ENCODE peak calls at places on chromosomes 1 and 21, in five cellular contexts. One of them, this sample, is unnamed. For H3K9me3, the result is how much of the 10 kb centered on the place peaks cover.

GRCh38 chr1:76314730-76315129 is 240.2 kb downstream of the ST6GALNAC3 start:
- DNase-seq in endodermal cell: no peak
- DNase-seq in left ventricle myocardium inferior: no peak
- DNase-seq in psoas muscle: no peak
- DNase-seq in fibroblast of lung: no peak
- DNase-seq in this sample: no peak

GRCh38 chr1:11961230-11961629 is 19.0 kb upstream of the MFN2 start:
- DNase-seq in endodermal cell: no peak
- DNase-seq in left ventricle myocardium inferior: no peak
- DNase-seq in psoas muscle: no peak
- DNase-seq in fibroblast of lung: peak
- DNase-seq in this sample: no peak

GRCh38 chr1:218665216-218665615 is 320.1 kb downstream of the TGFB2 start:
- DNase-seq in endodermal cell: no peak
- DNase-seq in left ventricle myocardium inferior: peak
- DNase-seq in psoas muscle: peak
- DNase-seq in fibroblast of lung: peak
- DNase-seq in this sample: peak

GRCh38 chr1:20255666-20256065 is 35.0 kb upstream of the VWA5B1 start:
- DNase-seq in endodermal cell: peak
- DNase-seq in left ventricle myocardium inferior: no peak
- DNase-seq in psoas muscle: no peak
- DNase-seq in fibroblast of lung: peak
- DNase-seq in this sample: no peak

GRCh38 chr1:209926045-209926444 is 12.0 kb upstream of the SYT14 start:
- DNase-seq in endodermal cell: no peak
- DNase-seq in left ventricle myocardium inferior: no peak
- DNase-seq in psoas muscle: no peak
- DNase-seq in fibroblast of lung: peak
- DNase-seq in this sample: no peak

GRCh38 chr1:205456868-205457724 is 1.3 kb upstream of the BLACAT1 start:
- DNase-seq in endodermal cell: peak
- DNase-seq in left ventricle myocardium inferior: no peak
- DNase-seq in psoas muscle: no peak
- DNase-seq in fibroblast of lung: no peak
- DNase-seq in this sample: no peak

GRCh38 chr1:59271861-59272260 is 25.0 kb upstream of the FGGY start:
- DNase-seq in endodermal cell: no peak
- DNase-seq in left ventricle myocardium inferior: no peak
- DNase-seq in psoas muscle: no peak
- DNase-seq in fibroblast of lung: no peak
- DNase-seq in this sample: no peak

GRCh38 chr1:226628624-226629155 is 80.1 kb downstream of the STUM start:
- DNase-seq in endodermal cell: peak
- DNase-seq in left ventricle myocardium inferior: no peak
- DNase-seq in psoas muscle: peak
- DNase-seq in fibroblast of lung: no peak
- DNase-seq in this sample: no peak

GRCh38 chr1:153404768-153405167 is 11.6 kb upstream of the S100A7A start:
- DNase-seq in endodermal cell: peak
- DNase-seq in left ventricle myocardium inferior: peak
- DNase-seq in psoas muscle: peak
- DNase-seq in fibroblast of lung: no peak
- DNase-seq in this sample: peak

GRCh38 chr1:30385246-30385940 is 338.0 kb downstream of the MATN1 start:
- DNase-seq in endodermal cell: peak
- DNase-seq in left ventricle myocardium inferior: no peak
- DNase-seq in psoas muscle: no peak
- DNase-seq in fibroblast of lung: no peak
- DNase-seq in this sample: no peak

GRCh38 chr21:32134441-32135159 is 144.2 kb downstream of the MIS18A start:
- DNase-seq in endodermal cell: peak
- DNase-seq in left ventricle myocardium inferior: no peak
- DNase-seq in psoas muscle: no peak
- DNase-seq in fibroblast of lung: no peak
- DNase-seq in this sample: no peak

GRCh38 chr1:200739499-200740290 is 1.0 kb downstream of the CAMSAP2 start:
- DNase-seq in endodermal cell: no peak
- DNase-seq in left ventricle myocardium inferior: no peak
- DNase-seq in psoas muscle: peak
- DNase-seq in fibroblast of lung: no peak
- DNase-seq in this sample: peak

GRCh38 chr1:47995306-47996050 is 1.7 kb downstream of the TRABD2B start:
- DNase-seq in endodermal cell: peak
- DNase-seq in left ventricle myocardium inferior: no peak
- DNase-seq in psoas muscle: no peak
- DNase-seq in fibroblast of lung: no peak
- DNase-seq in this sample: no peak

GRCh38 chr1:192592981-192593683 is 17.6 kb downstream of the RGS1 start:
- DNase-seq in endodermal cell: no peak
- DNase-seq in left ventricle myocardium inferior: no peak
- DNase-seq in psoas muscle: no peak
- DNase-seq in fibroblast of lung: no peak
- DNase-seq in this sample: no peak

GRCh38 chr1:208942394-208942793 is 641.1 kb upstream of the CAMK1G start:
- DNase-seq in endodermal cell: no peak
- DNase-seq in left ventricle myocardium inferior: no peak
- DNase-seq in psoas muscle: no peak
- DNase-seq in fibroblast of lung: no peak
- DNase-seq in this sample: no peak

GRCh38 chr1:88917321-88918025 is 26.1 kb upstream of the GTF2B start:
- DNase-seq in endodermal cell: no peak
- DNase-seq in left ventricle myocardium inferior: no peak
- DNase-seq in psoas muscle: no peak
- DNase-seq in fibroblast of lung: no peak
- DNase-seq in this sample: no peak

GRCh38 chr1:82934069-82934468 is 1064.9 kb downstream of the TTLL7 start:
- DNase-seq in endodermal cell: no peak
- DNase-seq in left ventricle myocardium inferior: no peak
- DNase-seq in psoas muscle: peak
- DNase-seq in fibroblast of lung: no peak
- DNase-seq in this sample: no peak

GRCh38 chr1:159055181-159055621 is 21.4 kb downstream of the AIM2 start:
- DNase-seq in endodermal cell: no peak
- DNase-seq in left ventricle myocardium inferior: no peak
- DNase-seq in psoas muscle: no peak
- DNase-seq in fibroblast of lung: no peak
- DNase-seq in this sample: no peak

GRCh38 chr1:6585081-6585722 is 5.4 kb downstream of the ZBTB48 start:
- DNase-seq in endodermal cell: no peak
- DNase-seq in left ventricle myocardium inferior: no peak
- DNase-seq in psoas muscle: no peak
- DNase-seq in fibroblast of lung: no peak
- DNase-seq in this sample: no peak

GRCh38 chr1:93700532-93701469 is 19.2 kb upstream of the BCAR3 start:
- DNase-seq in endodermal cell: no peak
- DNase-seq in left ventricle myocardium inferior: no peak
- DNase-seq in psoas muscle: no peak
- DNase-seq in fibroblast of lung: no peak
- DNase-seq in this sample: no peak

GRCh38 chr1:33273402-33273801 is 17.1 kb downstream of the ZNF362 start:
- DNase-seq in endodermal cell: no peak
- DNase-seq in left ventricle myocardium inferior: no peak
- DNase-seq in psoas muscle: no peak
- DNase-seq in fibroblast of lung: no peak
- DNase-seq in this sample: no peak

GRCh38 chr1:183416850-183417690 is 1.1 kb downstream of the NMNAT2 start:
- DNase-seq in endodermal cell: peak
- DNase-seq in left ventricle myocardium inferior: peak
- DNase-seq in psoas muscle: peak
- DNase-seq in fibroblast of lung: peak
- DNase-seq in this sample: no peak

GRCh38 chr1:234553241-234554156 is 56.5 kb downstream of the IRF2BP2 start:
- DNase-seq in endodermal cell: peak
- DNase-seq in left ventricle myocardium inferior: no peak
- DNase-seq in psoas muscle: no peak
- DNase-seq in fibroblast of lung: peak
- DNase-seq in this sample: no peak

GRCh38 chr1:99327357-99327756 is 63.1 kb downstream of the PLPPR4 start:
- DNase-seq in endodermal cell: no peak
- DNase-seq in left ventricle myocardium inferior: no peak
- DNase-seq in psoas muscle: no peak
- DNase-seq in fibroblast of lung: no peak
- DNase-seq in this sample: no peak

GRCh38 chr21:26965567-26966359 is 1.1 kb downstream of the ADAMTS5 start:
- DNase-seq in endodermal cell: peak
- DNase-seq in left ventricle myocardium inferior: peak
- DNase-seq in psoas muscle: peak
- DNase-seq in fibroblast of lung: no peak
- DNase-seq in this sample: no peak

GRCh38 chr1:84145051-84145450 is 980 bp downstream of the PRKACB start:
- DNase-seq in endodermal cell: no peak
- DNase-seq in left ventricle myocardium inferior: no peak
- DNase-seq in psoas muscle: no peak
- DNase-seq in fibroblast of lung: no peak
- DNase-seq in this sample: no peak

GRCh38 chr1:183635112-183635605 is 424 bp downstream of the ARPC5 start:
- DNase-seq in endodermal cell: no peak
- DNase-seq in left ventricle myocardium inferior: peak
- DNase-seq in psoas muscle: peak
- DNase-seq in fibroblast of lung: no peak
- DNase-seq in this sample: no peak

GRCh38 chr1:170067253-170067819 is 7.2 kb downstream of the KIFAP3 start:
- DNase-seq in endodermal cell: no peak
- DNase-seq in left ventricle myocardium inferior: no peak
- DNase-seq in psoas muscle: no peak
- DNase-seq in fibroblast of lung: no peak
- DNase-seq in this sample: no peak

GRCh38 chr1:183543619-183544204 is 46.5 kb downstream of the NCF2 start:
- DNase-seq in endodermal cell: no peak
- DNase-seq in left ventricle myocardium inferior: no peak
- DNase-seq in psoas muscle: no peak
- DNase-seq in fibroblast of lung: peak
- DNase-seq in this sample: no peak

GRCh38 chr1:214377886-214378285 is 96.9 kb downstream of the SMYD2 start:
- DNase-seq in endodermal cell: no peak
- DNase-seq in left ventricle myocardium inferior: no peak
- DNase-seq in psoas muscle: no peak
- DNase-seq in fibroblast of lung: peak
- DNase-seq in this sample: no peak

DNA sequence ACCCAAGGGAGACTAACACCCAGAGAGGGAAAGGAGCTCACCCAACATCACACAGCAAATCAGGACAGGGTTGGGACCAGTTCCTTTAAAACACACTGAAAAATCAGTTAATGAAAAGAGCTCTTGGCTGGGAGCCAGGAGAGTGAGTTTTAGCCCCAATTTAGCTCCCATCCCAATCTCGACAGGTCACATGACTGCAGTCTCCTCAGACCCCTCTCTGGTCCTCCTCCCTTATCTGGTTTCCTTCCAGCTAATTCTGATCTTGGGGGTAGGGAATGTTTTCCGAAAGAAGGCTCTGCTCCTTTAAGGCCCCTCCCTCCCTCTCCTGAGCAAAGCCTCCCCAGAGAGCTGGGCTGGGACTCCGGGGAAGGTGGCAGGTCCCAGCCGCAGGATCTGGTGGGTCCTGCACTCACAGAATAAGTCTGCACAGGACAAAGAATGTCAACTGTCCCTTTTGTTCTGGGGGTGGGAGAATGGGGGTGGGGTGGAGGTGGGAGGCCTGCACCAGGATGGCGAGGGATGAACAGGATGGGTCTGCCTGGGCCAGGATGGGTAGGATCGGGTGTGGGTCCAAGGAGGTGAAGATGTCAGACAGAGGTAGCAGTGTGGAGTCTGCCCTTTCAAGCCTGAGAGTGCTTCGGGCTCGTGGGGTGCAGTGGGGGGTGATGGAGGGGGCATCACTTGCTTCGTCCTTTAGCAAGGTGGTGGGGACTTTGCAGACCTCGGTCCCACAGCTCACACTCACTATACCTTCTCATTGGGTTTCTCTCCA is 57.3 kb upstream of the SSBP3 start:
- DNase-seq in endodermal cell: no peak
- DNase-seq in left ventricle myocardium inferior: no peak
- DNase-seq in psoas muscle: peak
- DNase-seq in fibroblast of lung: no peak
- DNase-seq in this sample: no peak
- H3K27ac ChIP-seq in endodermal cell: no peak
- H3K27ac ChIP-seq in left ventricle myocardium inferior: no peak
- H3K27ac ChIP-seq in psoas muscle: no peak
- H3K27ac ChIP-seq in fibroblast of lung: no peak
- H3K27ac ChIP-seq in this sample: no peak

GRCh38 chr21:30838536-30838935 is 9.0 kb upstream of the KRTAP7-1 start:
- DNase-seq in endodermal cell: no peak
- DNase-seq in left ventricle myocardium inferior: no peak
- DNase-seq in psoas muscle: no peak
- DNase-seq in fibroblast of lung: no peak
- DNase-seq in this sample: no peak

GRCh38 chr21:30839304-30839703 is 9.7 kb upstream of the KRTAP7-1 start:
- DNase-seq in endodermal cell: peak
- DNase-seq in left ventricle myocardium inferior: no peak
- DNase-seq in psoas muscle: no peak
- DNase-seq in fibroblast of lung: no peak
- DNase-seq in this sample: no peak

GRCh38 chr21:30842990-30843389 is 13.4 kb upstream of the KRTAP7-1 start:
- DNase-seq in endodermal cell: no peak
- DNase-seq in left ventricle myocardium inferior: no peak
- DNase-seq in psoas muscle: no peak
- DNase-seq in fibroblast of lung: no peak
- DNase-seq in this sample: no peak
- TF ChIP-seq CTCF in endodermal cell: peak
- TF ChIP-seq CTCF in left ventricle myocardium inferior: no peak
- TF ChIP-seq CTCF in psoas muscle: no peak
- TF ChIP-seq CTCF in fibroblast of lung: no peak
- TF ChIP-seq CTCF in this sample: no peak

GRCh38 chr1:199038188-199038587 is 399.3 kb downstream of the PTPRC start:
- DNase-seq in endodermal cell: no peak
- DNase-seq in left ventricle myocardium inferior: no peak
- DNase-seq in psoas muscle: no peak
- DNase-seq in fibroblast of lung: no peak
- DNase-seq in this sample: no peak

GRCh38 chr1:199029401-199029800 is 390.6 kb downstream of the PTPRC start:
- DNase-seq in endodermal cell: no peak
- DNase-seq in left ventricle myocardium inferior: no peak
- DNase-seq in psoas muscle: no peak
- DNase-seq in fibroblast of lung: no peak
- DNase-seq in this sample: no peak

GRCh38 chr1:199029855-199030254 is 391.0 kb downstream of the PTPRC start:
- DNase-seq in endodermal cell: no peak
- DNase-seq in left ventricle myocardium inferior: no peak
- DNase-seq in psoas muscle: no peak
- DNase-seq in fibroblast of lung: peak
- DNase-seq in this sample: no peak

DNA sequence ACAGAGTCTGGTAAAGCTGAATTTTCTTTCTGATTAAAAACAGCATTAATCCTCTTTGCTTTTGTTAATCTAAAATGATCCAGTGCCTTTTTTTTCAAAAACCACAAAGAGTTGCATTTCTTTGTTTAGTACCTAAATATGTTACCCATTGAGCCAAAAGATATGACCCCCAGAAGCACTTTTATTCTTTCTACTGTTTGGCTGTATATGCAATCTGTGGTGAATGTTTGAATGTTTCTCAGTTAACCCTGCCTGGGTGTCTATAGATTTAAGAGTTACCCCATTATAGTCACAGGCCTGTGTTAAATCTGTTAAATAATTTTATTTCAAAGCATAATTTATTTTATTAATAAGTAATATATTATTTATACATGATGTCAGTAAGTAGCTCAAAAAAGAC is 394.9 kb downstream of the PTPRC start:
- DNase-seq in endodermal cell: no peak
- DNase-seq in left ventricle myocardium inferior: no peak
- DNase-seq in psoas muscle: no peak
- DNase-seq in fibroblast of lung: no peak
- DNase-seq in this sample: no peak
- H3K9me3 ChIP-seq in endodermal cell: under half
- H3K9me3 ChIP-seq in left ventricle myocardium inferior: under half
- H3K9me3 ChIP-seq in psoas muscle: under half
- H3K9me3 ChIP-seq in fibroblast of lung: under half
- H3K9me3 ChIP-seq in this sample: under half

GRCh38 chr1:119682141-119682540 is 29.6 kb upstream of the PHGDH start:
- DNase-seq in endodermal cell: no peak
- DNase-seq in left ventricle myocardium inferior: no peak
- DNase-seq in psoas muscle: no peak
- DNase-seq in fibroblast of lung: no peak
- DNase-seq in this sample: no peak
- H3K27ac ChIP-seq in endodermal cell: no peak
- H3K27ac ChIP-seq in left ventricle myocardium inferior: no peak
- H3K27ac ChIP-seq in psoas muscle: no peak
- H3K27ac ChIP-seq in fibroblast of lung: no peak
- H3K27ac ChIP-seq in this sample: no peak